ENCODE peak calls at places on chromosome X, in seven cellular contexts. One of them, this sample, is unnamed.

GRCh38 chrX:107716816-107717700 is 58.5 kb downstream of the TSC22D3 start:
- DNase-seq in WERI-Rb-1: peak; percentile 52
- DNase-seq in dorsolateral prefrontal cortex: peak; percentile 85
- DNase-seq in coronary artery: peak; percentile 96
- DNase-seq in choroid plexus epithelial cell: peak; percentile 93
- DNase-seq in astrocyte of the cerebellum: peak; percentile 32
- DNase-seq in HL-60: peak; percentile 86
- DNase-seq in this sample: no peak

GRCh38 chrX:103464071-103464773 is 55.1 kb downstream of the RAB40A start:
- DNase-seq in WERI-Rb-1: peak; percentile 29
- DNase-seq in dorsolateral prefrontal cortex: no peak
- DNase-seq in coronary artery: no peak
- DNase-seq in choroid plexus epithelial cell: peak; percentile 72
- DNase-seq in astrocyte of the cerebellum: no peak
- DNase-seq in HL-60: peak; percentile 23
- DNase-seq in this sample: no peak

GRCh38 chrX:43655151-43655676 is 885 bp upstream of the MAOA start:
- DNase-seq in WERI-Rb-1: peak; percentile 17
- DNase-seq in dorsolateral prefrontal cortex: peak; percentile 47
- DNase-seq in coronary artery: peak; percentile 75
- DNase-seq in choroid plexus epithelial cell: peak; percentile 64
- DNase-seq in astrocyte of the cerebellum: no peak
- DNase-seq in HL-60: no peak
- DNase-seq in this sample: peak; percentile 19

GRCh38 chrX:153963546-153963945 is 8.1 kb downstream of the HCFC1 start:
- DNase-seq in WERI-Rb-1: no peak
- DNase-seq in dorsolateral prefrontal cortex: no peak
- DNase-seq in coronary artery: no peak
- DNase-seq in choroid plexus epithelial cell: no peak
- DNase-seq in astrocyte of the cerebellum: no peak
- DNase-seq in HL-60: no peak
- DNase-seq in this sample: no peak

GRCh38 chrX:112636951-112637541 is 42.7 kb downstream of the LHFPL1 start:
- DNase-seq in WERI-Rb-1: no peak
- DNase-seq in dorsolateral prefrontal cortex: no peak
- DNase-seq in coronary artery: no peak
- DNase-seq in choroid plexus epithelial cell: peak; percentile 14
- DNase-seq in astrocyte of the cerebellum: peak; percentile 53
- DNase-seq in HL-60: no peak
- DNase-seq in this sample: no peak

GRCh38 chrX:123336666-123337065 is 152.6 kb downstream of the GRIA3 start:
- DNase-seq in WERI-Rb-1: no peak
- DNase-seq in dorsolateral prefrontal cortex: no peak
- DNase-seq in coronary artery: no peak
- DNase-seq in choroid plexus epithelial cell: no peak
- DNase-seq in astrocyte of the cerebellum: no peak
- DNase-seq in HL-60: no peak
- DNase-seq in this sample: no peak

GRCh38 chrX:126836195-126836594 is 16.7 kb downstream of the PRR32 start:
- DNase-seq in WERI-Rb-1: no peak
- DNase-seq in dorsolateral prefrontal cortex: no peak
- DNase-seq in coronary artery: no peak
- DNase-seq in choroid plexus epithelial cell: peak; percentile 0
- DNase-seq in astrocyte of the cerebellum: no peak
- DNase-seq in HL-60: no peak
- DNase-seq in this sample: no peak

GRCh38 chrX:97026406-97026805 is 142.7 kb downstream of the RPA4 start:
- DNase-seq in WERI-Rb-1: no peak
- DNase-seq in dorsolateral prefrontal cortex: no peak
- DNase-seq in coronary artery: no peak
- DNase-seq in choroid plexus epithelial cell: peak; percentile 48
- DNase-seq in astrocyte of the cerebellum: no peak
- DNase-seq in HL-60: no peak
- DNase-seq in this sample: no peak

GRCh38 chrX:68490644-68491043 is 8.2 kb upstream of the YIPF6 start:
- DNase-seq in WERI-Rb-1: peak; percentile 22
- DNase-seq in dorsolateral prefrontal cortex: no peak
- DNase-seq in coronary artery: no peak
- DNase-seq in choroid plexus epithelial cell: peak; percentile 52
- DNase-seq in astrocyte of the cerebellum: no peak
- DNase-seq in HL-60: no peak
- DNase-seq in this sample: no peak

GRCh38 chrX:150902434-150903109 is 4.1 kb upstream of the CD99L2 start:
- DNase-seq in WERI-Rb-1: no peak
- DNase-seq in dorsolateral prefrontal cortex: no peak
- DNase-seq in coronary artery: no peak
- DNase-seq in choroid plexus epithelial cell: no peak
- DNase-seq in astrocyte of the cerebellum: no peak
- DNase-seq in HL-60: no peak
- DNase-seq in this sample: no peak

GRCh38 chrX:150704030-150704613 is 10.9 kb downstream of the MTMR1 start:
- DNase-seq in WERI-Rb-1: no peak
- DNase-seq in dorsolateral prefrontal cortex: no peak
- DNase-seq in coronary artery: no peak
- DNase-seq in choroid plexus epithelial cell: peak; percentile 63
- DNase-seq in astrocyte of the cerebellum: no peak
- DNase-seq in HL-60: no peak
- DNase-seq in this sample: no peak

GRCh38 chrX:18719852-18720251 is 12.4 kb downstream of the PPEF1 start:
- DNase-seq in WERI-Rb-1: no peak
- DNase-seq in dorsolateral prefrontal cortex: no peak
- DNase-seq in coronary artery: no peak
- DNase-seq in choroid plexus epithelial cell: no peak
- DNase-seq in astrocyte of the cerebellum: no peak
- DNase-seq in HL-60: no peak
- DNase-seq in this sample: no peak

GRCh38 chrX:154000051-154000450 is 19.7 kb downstream of the IRAK1 start:
- DNase-seq in WERI-Rb-1: no peak
- DNase-seq in dorsolateral prefrontal cortex: no peak
- DNase-seq in coronary artery: no peak
- DNase-seq in choroid plexus epithelial cell: no peak
- DNase-seq in astrocyte of the cerebellum: no peak
- DNase-seq in HL-60: no peak
- DNase-seq in this sample: no peak

GRCh38 chrX:45952030-45952429 is 593.2 kb downstream of the ZNF674 start:
- DNase-seq in WERI-Rb-1: no peak
- DNase-seq in dorsolateral prefrontal cortex: no peak
- DNase-seq in coronary artery: no peak
- DNase-seq in choroid plexus epithelial cell: no peak
- DNase-seq in astrocyte of the cerebellum: no peak
- DNase-seq in HL-60: no peak
- DNase-seq in this sample: no peak

GRCh38 chrX:154047266-154047665 is 27.6 kb upstream of the IRAK1 start:
- DNase-seq in WERI-Rb-1: no peak
- DNase-seq in dorsolateral prefrontal cortex: no peak
- DNase-seq in coronary artery: no peak
- DNase-seq in choroid plexus epithelial cell: peak; percentile 56
- DNase-seq in astrocyte of the cerebellum: no peak
- DNase-seq in HL-60: no peak
- DNase-seq in this sample: no peak

GRCh38 chrX:115940888-115941332 is 229.6 kb upstream of the AGTR2 start:
- DNase-seq in WERI-Rb-1: peak; percentile 94
- DNase-seq in dorsolateral prefrontal cortex: peak; percentile 82
- DNase-seq in coronary artery: peak; percentile 81
- DNase-seq in choroid plexus epithelial cell: peak; percentile 3
- DNase-seq in astrocyte of the cerebellum: no peak
- DNase-seq in HL-60: peak; percentile 81
- DNase-seq in this sample: no peak
- TF ChIP-seq CTCF in WERI-Rb-1: peak; percentile 59
- TF ChIP-seq CTCF in dorsolateral prefrontal cortex: peak; percentile 70
- TF ChIP-seq CTCF in coronary artery: no peak
- TF ChIP-seq CTCF in choroid plexus epithelial cell: no peak
- TF ChIP-seq CTCF in astrocyte of the cerebellum: no peak
- TF ChIP-seq CTCF in HL-60: no peak
- TF ChIP-seq CTCF in this sample: no peak

GRCh38 chrX:134520860-134521390 is 61.0 kb downstream of the HPRT1 start:
- DNase-seq in WERI-Rb-1: peak; percentile 51
- DNase-seq in dorsolateral prefrontal cortex: no peak
- DNase-seq in coronary artery: no peak
- DNase-seq in choroid plexus epithelial cell: peak; percentile 81
- DNase-seq in astrocyte of the cerebellum: peak; percentile 57
- DNase-seq in HL-60: peak; percentile 52
- DNase-seq in this sample: no peak
- TF ChIP-seq CTCF in WERI-Rb-1: peak; percentile 58
- TF ChIP-seq CTCF in dorsolateral prefrontal cortex: no peak
- TF ChIP-seq CTCF in coronary artery: no peak
- TF ChIP-seq CTCF in choroid plexus epithelial cell: peak; percentile 81
- TF ChIP-seq CTCF in astrocyte of the cerebellum: peak; percentile 70
- TF ChIP-seq CTCF in HL-60: peak; percentile 40
- TF ChIP-seq CTCF in this sample: no peak

GRCh38 chrX:24876782-24877315 is 138.9 kb downstream of the ARX start:
- DNase-seq in WERI-Rb-1: no peak
- DNase-seq in dorsolateral prefrontal cortex: no peak
- DNase-seq in coronary artery: no peak
- DNase-seq in choroid plexus epithelial cell: no peak
- DNase-seq in astrocyte of the cerebellum: no peak
- DNase-seq in HL-60: no peak
- DNase-seq in this sample: no peak

GRCh38 chrX:24874604-24875247 is 141.0 kb downstream of the ARX start:
- DNase-seq in WERI-Rb-1: no peak
- DNase-seq in dorsolateral prefrontal cortex: no peak
- DNase-seq in coronary artery: no peak
- DNase-seq in choroid plexus epithelial cell: no peak
- DNase-seq in astrocyte of the cerebellum: no peak
- DNase-seq in HL-60: no peak
- DNase-seq in this sample: no peak

GRCh38 chrX:24877854-24878650 is 137.7 kb downstream of the ARX start:
- DNase-seq in WERI-Rb-1: no peak
- DNase-seq in dorsolateral prefrontal cortex: no peak
- DNase-seq in coronary artery: no peak
- DNase-seq in choroid plexus epithelial cell: peak; percentile 55
- DNase-seq in astrocyte of the cerebellum: peak; percentile 16
- DNase-seq in HL-60: no peak
- DNase-seq in this sample: no peak

DNA sequence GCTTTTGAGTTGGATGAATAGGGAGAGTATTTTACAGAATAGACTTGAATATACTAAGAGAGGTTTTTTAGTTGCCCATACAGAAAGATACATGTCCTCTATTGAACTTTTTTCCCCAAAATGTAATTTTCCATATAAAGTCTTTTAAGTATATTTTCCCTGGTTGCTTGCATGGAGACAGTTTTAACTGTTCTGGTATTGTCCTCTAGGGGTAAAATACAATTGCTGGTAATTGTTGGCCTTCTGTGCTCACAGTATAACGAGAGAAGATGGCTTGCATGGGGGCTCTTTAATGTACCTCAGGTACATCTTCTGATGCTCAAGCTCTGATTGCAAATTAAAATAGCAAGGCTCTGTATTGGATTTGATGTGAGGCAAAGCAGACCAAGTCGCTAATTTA is 136.1 kb downstream of the ARX start:
- DNase-seq in WERI-Rb-1: no peak
- DNase-seq in dorsolateral prefrontal cortex: no peak
- DNase-seq in coronary artery: no peak
- DNase-seq in choroid plexus epithelial cell: no peak
- DNase-seq in astrocyte of the cerebellum: no peak
- DNase-seq in HL-60: no peak
- DNase-seq in this sample: no peak
- TF ChIP-seq CTCF in WERI-Rb-1: no peak
- TF ChIP-seq CTCF in dorsolateral prefrontal cortex: no peak
- TF ChIP-seq CTCF in coronary artery: no peak
- TF ChIP-seq CTCF in choroid plexus epithelial cell: no peak
- TF ChIP-seq CTCF in astrocyte of the cerebellum: no peak
- TF ChIP-seq CTCF in HL-60: no peak
- TF ChIP-seq CTCF in this sample: no peak

DNA sequence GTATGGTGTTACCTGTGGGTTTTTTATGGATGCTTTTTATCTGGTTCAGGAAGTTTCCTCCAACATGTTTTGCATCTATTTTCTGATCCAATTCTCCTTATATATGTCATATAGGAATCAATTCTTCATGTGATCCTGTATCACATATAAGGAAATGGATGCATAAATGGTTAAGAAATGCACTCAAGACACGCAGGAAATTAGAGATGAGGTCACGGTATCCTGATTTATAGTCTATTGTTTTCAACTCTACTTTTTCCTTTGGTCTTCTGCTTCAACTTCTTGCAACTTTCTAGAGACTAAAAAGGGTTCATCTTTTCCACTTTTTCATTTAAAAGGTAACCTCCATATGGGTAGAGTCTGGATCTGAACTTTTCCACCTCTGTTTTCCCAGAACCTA is 33.6 kb upstream of the IL13RA1 start:
- DNase-seq in WERI-Rb-1: no peak
- DNase-seq in dorsolateral prefrontal cortex: no peak
- DNase-seq in coronary artery: no peak
- DNase-seq in choroid plexus epithelial cell: no peak
- DNase-seq in astrocyte of the cerebellum: no peak
- DNase-seq in HL-60: no peak
- DNase-seq in this sample: no peak
- TF ChIP-seq CTCF in WERI-Rb-1: no peak
- TF ChIP-seq CTCF in dorsolateral prefrontal cortex: no peak
- TF ChIP-seq CTCF in coronary artery: no peak
- TF ChIP-seq CTCF in choroid plexus epithelial cell: no peak
- TF ChIP-seq CTCF in astrocyte of the cerebellum: no peak
- TF ChIP-seq CTCF in HL-60: no peak
- TF ChIP-seq CTCF in this sample: no peak

GRCh38 chrX:132488819-132489255 is at the start of gene MBNL3:
- DNase-seq in WERI-Rb-1: peak; percentile 62
- DNase-seq in dorsolateral prefrontal cortex: peak; percentile 43
- DNase-seq in coronary artery: no peak
- DNase-seq in choroid plexus epithelial cell: peak; percentile 34
- DNase-seq in astrocyte of the cerebellum: no peak
- DNase-seq in HL-60: peak; percentile 69
- DNase-seq in this sample: peak; percentile 73

GRCh38 chrX:132489256-132490085 is 633 bp upstream of the MBNL3 start:
- DNase-seq in WERI-Rb-1: peak; percentile 39
- DNase-seq in dorsolateral prefrontal cortex: peak; percentile 47
- DNase-seq in coronary artery: peak; percentile 74
- DNase-seq in choroid plexus epithelial cell: peak; percentile 26
- DNase-seq in astrocyte of the cerebellum: no peak
- DNase-seq in HL-60: peak; percentile 64
- DNase-seq in this sample: peak; percentile 40

GRCh38 chrX:132493095-132493494 is 4.3 kb upstream of the MBNL3 start:
- DNase-seq in WERI-Rb-1: no peak
- DNase-seq in dorsolateral prefrontal cortex: no peak
- DNase-seq in coronary artery: no peak
- DNase-seq in choroid plexus epithelial cell: no peak
- DNase-seq in astrocyte of the cerebellum: no peak
- DNase-seq in HL-60: no peak
- DNase-seq in this sample: no peak

GRCh38 chrX:132490086-132490419 is 1.2 kb upstream of the MBNL3 start:
- DNase-seq in WERI-Rb-1: peak; percentile 9
- DNase-seq in dorsolateral prefrontal cortex: no peak
- DNase-seq in coronary artery: no peak
- DNase-seq in choroid plexus epithelial cell: no peak
- DNase-seq in astrocyte of the cerebellum: no peak
- DNase-seq in HL-60: peak; percentile 22
- DNase-seq in this sample: no peak

GRCh38 chrX:132491191-132491590 is 2.4 kb upstream of the MBNL3 start:
- DNase-seq in WERI-Rb-1: no peak
- DNase-seq in dorsolateral prefrontal cortex: no peak
- DNase-seq in coronary artery: no peak
- DNase-seq in choroid plexus epithelial cell: no peak
- DNase-seq in astrocyte of the cerebellum: no peak
- DNase-seq in HL-60: peak; percentile 81
- DNase-seq in this sample: no peak
- TF ChIP-seq CTCF in WERI-Rb-1: no peak
- TF ChIP-seq CTCF in dorsolateral prefrontal cortex: no peak
- TF ChIP-seq CTCF in coronary artery: no peak
- TF ChIP-seq CTCF in choroid plexus epithelial cell: no peak
- TF ChIP-seq CTCF in astrocyte of the cerebellum: no peak
- TF ChIP-seq CTCF in HL-60: no peak
- TF ChIP-seq CTCF in this sample: no peak

GRCh38 chrX:147476008-147476407 is 435.7 kb upstream of the FMR1 start:
- DNase-seq in WERI-Rb-1: no peak
- DNase-seq in dorsolateral prefrontal cortex: no peak
- DNase-seq in coronary artery: no peak
- DNase-seq in choroid plexus epithelial cell: peak; percentile 1
- DNase-seq in astrocyte of the cerebellum: no peak
- DNase-seq in HL-60: peak; percentile 14
- DNase-seq in this sample: no peak
- TF ChIP-seq CTCF in WERI-Rb-1: peak; percentile 45
- TF ChIP-seq CTCF in dorsolateral prefrontal cortex: no peak
- TF ChIP-seq CTCF in coronary artery: no peak
- TF ChIP-seq CTCF in choroid plexus epithelial cell: no peak
- TF ChIP-seq CTCF in astrocyte of the cerebellum: no peak
- TF ChIP-seq CTCF in HL-60: no peak
- TF ChIP-seq CTCF in this sample: no peak